ENCODE peak calls at places on chromosomes 12 and 14, in four cellular contexts. L, Q, B and W are unnamed samples.

GRCh38 chr14:50812180-50812579 is 18.8 kb downstream of the NIN start:
- DNase-seq in L (no peak), Q (no peak), B (no peak), W (no peak)

GRCh38 chr14:61388976-61389576 is 67.7 kb downstream of the PRKCH start:
- DNase-seq in L (no peak), Q (no peak), B (no peak), W (peak)

GRCh38 chr12:49637401-49637800 is 14.0 kb downstream of the PRPF40B start:
- DNase-seq in L (peak), Q (no peak), B (no peak), W (no peak)

GRCh38 chr14:51020024-51020710 is 74.7 kb downstream of the TRIM9 start:
- DNase-seq in L (peak), Q (no peak), B (no peak), W (no peak)

GRCh38 chr12:104864668-104865067 is 93.4 kb downstream of the SLC41A2 start:
- DNase-seq in L (no peak), Q (no peak), B (no peak), W (no peak)

GRCh38 chr12:9792961-9793617 is 32.4 kb upstream of the CD69 start:
- DNase-seq in L (no peak), Q (no peak), B (no peak), W (no peak)

GRCh38 chr12:129570796-129571400 is 332.9 kb downstream of the TMEM132D start:
- DNase-seq in L (no peak), Q (no peak), B (no peak), W (no peak)

GRCh38 chr12:34244608-34245007 is 222.3 kb downstream of the ALG10 start:
- DNase-seq in L (no peak), Q (no peak), B (no peak), W (no peak)

GRCh38 chr14:98008381-98009113 is 1211.4 kb downstream of the VRK1 start:
- DNase-seq in L (no peak), Q (no peak), B (no peak), W (no peak)

GRCh38 chr12:100860611-100861010 is 66.0 kb downstream of the ANO4 start:
- DNase-seq in L (no peak), Q (no peak), B (no peak), W (no peak)

GRCh38 chr12:26857465-26858176 is 24.6 kb upstream of the ITPR2 start:
- DNase-seq in L (peak), Q (no peak), B (no peak), W (no peak)

GRCh38 chr14:57831981-57832380 is 33.9 kb downstream of the SLC35F4 start:
- DNase-seq in L (no peak), Q (no peak), B (no peak), W (no peak)

GRCh38 chr14:36653412-36653811 is 8.2 kb upstream of the PAX9 start:
- DNase-seq in L (no peak), Q (no peak), B (no peak), W (no peak)

GRCh38 chr12:64687816-64688599 is 71.2 kb downstream of the GNS start:
- DNase-seq in L (peak), Q (no peak), B (peak), W (no peak)

GRCh38 chr12:92503977-92504966 is 198.5 kb upstream of the PLEKHG7 start:
- DNase-seq in L (no peak), Q (no peak), B (peak), W (no peak)

GRCh38 chr12:104372048-104372720 is 68.6 kb downstream of the EID3 start:
- DNase-seq in L (no peak), Q (no peak), B (no peak), W (no peak)

GRCh38 chr14:36315159-36315853 is 5.1 kb downstream of the MBIP start:
- DNase-seq in L (no peak), Q (no peak), B (no peak), W (no peak)

GRCh38 chr14:64714432-64715025 is 10.3 kb downstream of the PLEKHG3 start:
- DNase-seq in L (no peak), Q (no peak), B (no peak), W (no peak)

GRCh38 chr14:94132285-94132887 is 3.0 kb upstream of the IFI27L2 start:
- DNase-seq in L (peak), Q (peak), B (peak), W (peak)

GRCh38 chr14:103160321-103161053 is 37.2 kb downstream of the TNFAIP2 start:
- DNase-seq in L (no peak), Q (no peak), B (no peak), W (no peak)

GRCh38 chr12:68334136-68334535 is 2.0 kb upstream of the MDM1 start:
- DNase-seq in L (peak), Q (no peak), B (no peak), W (no peak)

GRCh38 chr12:54024127-54024526 is 4.1 kb upstream of the HOXC6 start:
- DNase-seq in L (no peak), Q (no peak), B (no peak), W (no peak)

GRCh38 chr12:72491399-72491798 is 219.2 kb downstream of the TRHDE start:
- DNase-seq in L (no peak), Q (no peak), B (no peak), W (no peak)

GRCh38 chr12:46445551-46446235 is 73.1 kb upstream of the SLC38A2 start:
- DNase-seq in L (no peak), Q (no peak), B (no peak), W (no peak)

GRCh38 chr12:106766393-106766826 is 8.1 kb upstream of the RIC8B start:
- DNase-seq in L (no peak), Q (no peak), B (no peak), W (no peak)

GRCh38 chr12:114288071-114288470 is 117.9 kb downstream of the TBX5 start:
- DNase-seq in L (no peak), Q (no peak), B (no peak), W (no peak)

GRCh38 chr12:88723219-88723618 is 142.9 kb upstream of the KITLG start:
- DNase-seq in L (no peak), Q (no peak), B (no peak), W (no peak)

GRCh38 chr14:101357559-101358319 is 203.6 kb upstream of the DIO3 start:
- DNase-seq in L (no peak), Q (no peak), B (no peak), W (no peak)

GRCh38 chr12:95368931-95369330 is 105.0 kb upstream of the METAP2 start:
- DNase-seq in L (no peak), Q (no peak), B (no peak), W (no peak)

GRCh38 chr12:78864483-78865296 is at the start of gene SYT1:
- DNase-seq in L (peak), Q (no peak), B (no peak), W (no peak)

GRCh38 chr12:50197297-50197727 is 30.1 kb upstream of the CERS5 start:
- DNase-seq in L (no peak), Q (no peak), B (no peak), W (no peak)

GRCh38 chr12:59079472-59079871 is 159.2 kb upstream of the LRIG3 start:
- DNase-seq in L (no peak), Q (no peak), B (no peak), W (no peak)

GRCh38 chr12:19852100-19852855 is 413.0 kb downstream of the AEBP2 start:
- DNase-seq in L (no peak), Q (no peak), B (no peak), W (no peak)

GRCh38 chr14:50836515-50836914 is 5.6 kb upstream of the NIN start:
- DNase-seq in L (no peak), Q (no peak), B (no peak), W (no peak)

GRCh38 chr12:98948566-98948965 is 303.5 kb downstream of the APAF1 start:
- DNase-seq in L (no peak), Q (no peak), B (no peak), W (no peak)

GRCh38 chr12:98951401-98951800 is 306.3 kb downstream of the APAF1 start:
- DNase-seq in L (no peak), Q (no peak), B (no peak), W (no peak)

GRCh38 chr12:98939926-98940325 is 294.8 kb downstream of the APAF1 start:
- DNase-seq in L (no peak), Q (no peak), B (no peak), W (no peak)

GRCh38 chr12:98945864-98946263 is 300.8 kb downstream of the APAF1 start:
- DNase-seq in L (no peak), Q (no peak), B (no peak), W (no peak)
- H3K4me3 ChIP-seq in L (no peak), Q (no peak), B (no peak), W (no peak)

GRCh38 chr14:75399819-75400678 is 27.8 kb upstream of the JDP2 start:
- DNase-seq in L (peak), Q (no peak), B (no peak), W (no peak)
- TF ChIP-seq ELF1 in L (no peak), Q (no peak), B (no peak), W (no peak)

GRCh38 chr12:108685469-108686247 is 45.7 kb downstream of the CORO1C start:
- DNase-seq in L (no peak), Q (no peak), B (no peak), W (no peak)
- H3K4me3 ChIP-seq in L (no peak), Q (no peak), B (no peak), W (no peak)

GRCh38 chr12:124720687-124721500 is 142.8 kb downstream of the SCARB1 start:
- DNase-seq in L (peak), Q (no peak), B (no peak), W (no peak)
- TF ChIP-seq ELF1 in L (no peak), Q (no peak), B (no peak), W (no peak)

GRCh38 chr14:45811155-45811554 is 558.2 kb upstream of the MIS18BP1 start:
- DNase-seq in L (no peak), Q (no peak), B (no peak), W (no peak)

GRCh38 chr14:45807187-45807586 is 554.2 kb upstream of the MIS18BP1 start:
- DNase-seq in L (no peak), Q (no peak), B (no peak), W (no peak)

DNA sequence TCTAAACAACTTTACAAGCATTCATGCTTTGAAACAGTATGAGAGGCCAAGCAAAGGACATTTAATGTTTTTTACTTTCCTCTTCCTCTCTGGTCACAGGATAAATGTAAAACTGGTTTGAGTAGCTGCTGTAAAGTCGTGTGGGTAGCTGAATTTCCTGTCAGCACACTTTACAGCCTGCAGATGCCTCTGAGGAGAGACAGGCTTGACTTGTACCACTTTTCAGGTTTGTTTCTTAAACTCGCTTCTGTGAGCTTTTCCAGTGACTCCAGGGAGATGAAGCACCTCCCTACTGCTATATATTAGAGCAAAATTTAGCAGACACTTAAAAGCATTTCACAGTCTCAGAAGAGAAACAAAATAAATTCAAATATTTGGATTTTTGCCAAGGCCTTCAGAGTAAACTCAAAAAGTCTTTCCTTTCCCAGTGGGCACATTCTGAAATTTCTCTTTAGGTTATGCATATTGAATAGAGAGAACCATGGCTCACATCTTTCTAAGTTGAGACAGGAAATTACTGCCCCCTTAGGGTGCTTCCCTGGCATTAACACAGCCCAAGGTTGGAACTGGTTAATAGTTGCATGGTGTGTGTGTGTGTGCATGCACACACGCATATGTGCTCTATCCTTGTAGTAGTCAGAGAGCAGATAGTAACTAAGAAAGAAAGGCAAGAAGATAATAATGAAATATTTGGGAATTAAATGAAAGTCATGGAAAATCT is 557.3 kb upstream of the MIS18BP1 start:
- DNase-seq in L (no peak), Q (no peak), B (no peak), W (no peak)
- H3K4me3 ChIP-seq in L (no peak), Q (no peak), B (no peak), W (no peak)

GRCh38 chr14:69161590-69161989 is 8.7 kb upstream of the DCAF5 start:
- DNase-seq in L (no peak), Q (no peak), B (no peak), W (no peak)
- TF ChIP-seq ELF1 in L (no peak), Q (no peak), B (no peak), W (no peak)

GRCh38 chr12:133225527-133225926 is 10.2 kb downstream of the ANHX start:
- DNase-seq in L (no peak), Q (no peak), B (no peak), W (no peak)
- H3K4me3 ChIP-seq in L (no peak), Q (no peak), B (no peak), W (no peak)

DNA sequence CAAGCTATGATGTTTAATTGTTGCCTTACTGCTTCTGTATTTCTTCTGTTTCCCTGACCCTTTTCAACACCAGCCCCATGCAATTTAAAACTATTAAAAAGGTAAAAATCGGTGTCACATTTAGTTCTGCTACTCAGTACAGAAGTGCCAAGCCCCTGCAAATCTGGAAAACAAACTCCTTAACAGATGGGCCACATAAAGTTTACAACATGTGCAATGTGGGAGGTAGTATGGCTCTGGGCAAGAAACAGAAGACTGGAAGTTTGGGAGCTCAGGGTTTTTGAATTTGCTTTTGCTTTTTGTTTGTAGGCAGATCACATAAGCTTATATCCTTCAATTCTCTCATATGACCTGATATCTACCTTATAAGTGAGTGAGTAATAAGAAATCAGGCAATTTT is 404.0 kb upstream of the ATP2B1 start:
- DNase-seq in L (no peak), Q (no peak), B (no peak), W (no peak)
- TF ChIP-seq ELF1 in L (no peak), Q (no peak), B (no peak), W (no peak)